ENCODE peak calls at places on chromosomes 3 and 15, in nine cellular contexts. B is NCI-H1105 treated with DMSO at 0.1 percent for 48 hours; G is activated CD4-positive, alpha-beta T cell treated with anti-CD3 and anti-CD28 coated beads for 24 hours; Z is suprapubic skin; S is C1 segment of cervical spinal cord; X is iPS-NIHi11; E is CD8-positive, alpha-beta T cell; Y is GDM1; R is EL. F is an unnamed sample.

GRCh38 chr3:187013080-187013838 is 82.9 kb downstream of the ST6GAL1 start:
- DNase-seq in B (no peak), G (no peak), Z (no peak), S (no peak), X (no peak), E (peak), Y (no peak), R (peak), F (no peak)

GRCh38 chr3:129958715-129959114 is 15.8 kb upstream of the TRH start:
- DNase-seq in B (no peak), G (no peak), Z (no peak), S (no peak), X (no peak), E (no peak), Y (no peak), R (no peak), F (no peak)

GRCh38 chr3:58034738-58035511 is 26.7 kb downstream of the FLNB start:
- DNase-seq in B (no peak), G (peak), Z (no peak), S (no peak), X (no peak), E (no peak), Y (no peak), R (no peak), F (no peak)

GRCh38 chr3:141525813-141526212 is 39.0 kb downstream of the RASA2 start:
- DNase-seq in B (no peak), G (no peak), Z (no peak), S (no peak), X (no peak), E (no peak), Y (no peak), R (no peak), F (no peak)

GRCh38 chr15:80105193-80105984 is 45.9 kb downstream of the ZFAND6 start:
- DNase-seq in B (no peak), G (no peak), Z (no peak), S (no peak), X (no peak), E (no peak), Y (no peak), R (peak), F (no peak)

GRCh38 chr3:13235897-13236296 is 162.7 kb upstream of the IQSEC1 start:
- DNase-seq in B (no peak), G (no peak), Z (no peak), S (no peak), X (no peak), E (no peak), Y (no peak), R (no peak), F (no peak)

GRCh38 chr3:102544741-102545140 is 109.9 kb downstream of the ZPLD1 start:
- DNase-seq in B (no peak), G (no peak), Z (no peak), S (no peak), X (no peak), E (no peak), Y (no peak), R (no peak), F (no peak)

GRCh38 chr15:29695486-29696167 is 126.6 kb downstream of the TJP1 start:
- DNase-seq in B (no peak), G (no peak), Z (no peak), S (no peak), X (no peak), E (no peak), Y (no peak), R (peak), F (no peak)

GRCh38 chr3:186277268-186277909 is 84.6 kb downstream of the DGKG start:
- DNase-seq in B (peak), G (no peak), Z (no peak), S (no peak), X (peak), E (no peak), Y (no peak), R (peak), F (no peak)

GRCh38 chr15:84991313-84991712 is 9.7 kb downstream of the PDE8A start:
- DNase-seq in B (no peak), G (no peak), Z (no peak), S (no peak), X (no peak), E (no peak), Y (no peak), R (no peak), F (no peak)

F was measured in amygdala.